ENCODE peak calls at places on chromosomes 3 and 15, in five cellular contexts. U is foreskin keratinocyte, A is cardiac fibroblast, S is tibial artery, I is tibial nerve. F is an unnamed sample.

GRCh38 chr15:63628123-63628822 is 31.1 kb downstream of the FBXL22 start:
- DNase-seq in U (no peak), A (no peak), S (no peak), I (no peak), F (no peak)

GRCh38 chr15:23483821-23484299 is 36.8 kb upstream of the GOLGA6L2 start:
- DNase-seq in U (no peak), A (no peak), S (no peak), I (no peak), F (no peak)

GRCh38 chr3:66195347-66195783 is 25.4 kb upstream of the SLC25A26 start:
- DNase-seq in U (peak), A (peak), S (peak), I (no peak), F (no peak)

GRCh38 chr15:68431037-68431791 is 749 bp downstream of the ITGA11 start:
- DNase-seq in U (no peak), A (peak), S (peak), I (no peak), F (peak)

GRCh38 chr15:34520566-34520965 is 62.9 kb downstream of the GOLGA8B start:
- DNase-seq in U (no peak), A (no peak), S (no peak), I (no peak), F (no peak)

GRCh38 chr15:40106203-40107161 is 2.2 kb downstream of the BMF start:
- DNase-seq in U (peak), A (peak), S (peak), I (peak), F (peak)

GRCh38 chr3:36814071-36814717 is 49.8 kb upstream of the DCLK3 start:
- DNase-seq in U (no peak), A (no peak), S (no peak), I (no peak), F (no peak)

GRCh38 chr3:141366285-141367037 is 1.8 kb upstream of the ZBTB38 start:
- DNase-seq in U (peak), A (peak), S (peak), I (peak), F (peak)

GRCh38 chr3:99706410-99706809 is 68.0 kb downstream of the COL8A1 start:
- DNase-seq in U (no peak), A (no peak), S (no peak), I (no peak), F (no peak)

GRCh38 chr15:33145447-33145846 is 49.1 kb downstream of the FMN1 start:
- DNase-seq in U (peak), A (no peak), S (no peak), I (no peak), F (no peak)

GRCh38 chr15:40425681-40426080 is 15.1 kb upstream of the BAHD1 start:
- DNase-seq in U (no peak), A (no peak), S (no peak), I (no peak), F (no peak)

GRCh38 chr3:189570916-189571315 is 60.3 kb upstream of the TP63 start:
- DNase-seq in U (no peak), A (no peak), S (no peak), I (no peak), F (no peak)

GRCh38 chr15:101710806-101711205 is 13.5 kb downstream of the TARS3 start:
- DNase-seq in U (peak), A (peak), S (no peak), I (no peak), F (no peak)

GRCh38 chr3:21055015-21055414 is 696.0 kb downstream of the ZNF385D start:
- DNase-seq in U (no peak), A (no peak), S (no peak), I (no peak), F (no peak)

GRCh38 chr3:72047472-72047871 is 262.5 kb upstream of the PROK2 start:
- DNase-seq in U (peak), A (peak), S (no peak), I (no peak), F (no peak)

GRCh38 chr3:71208273-71209095 is 375.0 kb downstream of the FOXP1 start:
- DNase-seq in U (no peak), A (peak), S (no peak), I (no peak), F (no peak)

GRCh38 chr3:196499061-196499460 is 4.5 kb downstream of the RNF168 start:
- DNase-seq in U (no peak), A (peak), S (no peak), I (no peak), F (no peak)

GRCh38 chr3:140093742-140094141 is 158.8 kb downstream of the CLSTN2 start:
- DNase-seq in U (peak), A (peak), S (peak), I (peak), F (no peak)

GRCh38 chr3:16816048-16816780 is 68.5 kb upstream of the PLCL2 start:
- DNase-seq in U (peak), A (no peak), S (no peak), I (no peak), F (no peak)

GRCh38 chr3:131338948-131339640 is 42.5 kb upstream of the NUDT16 start:
- DNase-seq in U (no peak), A (peak), S (no peak), I (no peak), F (no peak)

GRCh38 chr3:5188419-5189405 is 1.2 kb downstream of the EDEM1 start:
- DNase-seq in U (peak), A (peak), S (no peak), I (no peak), F (no peak)

GRCh38 chr3:99562990-99563607 is 75.3 kb upstream of the COL8A1 start:
- DNase-seq in U (peak), A (peak), S (no peak), I (no peak), F (no peak)

GRCh38 chr3:118742760-118743159 is 291.9 kb downstream of the IGSF11 start:
- DNase-seq in U (no peak), A (no peak), S (no peak), I (no peak), F (no peak)

GRCh38 chr3:177816667-177817208 is 619.5 kb upstream of the TBL1XR1 start:
- DNase-seq in U (peak), A (peak), S (no peak), I (no peak), F (no peak)

DNA sequence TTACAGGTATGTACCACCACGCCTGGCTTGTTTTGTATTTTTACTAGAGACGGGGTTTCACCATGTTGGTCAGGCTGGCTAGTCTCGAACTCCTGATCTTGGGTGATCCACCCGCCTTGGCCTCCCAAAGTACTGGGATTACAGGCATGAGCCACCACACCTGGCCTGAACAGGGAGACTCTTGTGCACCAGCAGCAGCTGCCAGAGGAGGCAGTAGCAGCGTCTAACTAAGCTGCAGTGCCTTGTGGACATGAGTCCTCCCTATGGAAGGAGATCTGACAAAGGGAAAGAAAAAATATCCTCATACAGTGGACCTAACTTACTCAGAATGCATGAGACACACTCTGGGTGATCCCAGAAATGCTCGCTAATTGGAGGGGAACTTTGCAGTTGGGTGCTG is 36.8 kb upstream of the NEO1 start:
- DNase-seq in U (no peak), A (no peak), S (no peak), I (no peak), F (no peak)
- TF ChIP-seq CTCF in U (no peak), A (no peak), S (no peak), I (no peak), F (no peak)

GRCh38 chr15:66077320-66077663 is 176.3 kb downstream of the MEGF11 start:
- DNase-seq in U (no peak), A (no peak), S (no peak), I (no peak), F (no peak)

GRCh38 chr15:66084704-66085103 is 168.8 kb downstream of the MEGF11 start:
- DNase-seq in U (no peak), A (no peak), S (no peak), I (no peak), F (no peak)

GRCh38 chr15:66078196-66078928 is 175.2 kb downstream of the MEGF11 start:
- DNase-seq in U (no peak), A (no peak), S (no peak), I (no peak), F (no peak)

GRCh38 chr15:66078929-66079275 is 174.6 kb downstream of the MEGF11 start:
- DNase-seq in U (no peak), A (no peak), S (no peak), I (no peak), F (no peak)

DNA sequence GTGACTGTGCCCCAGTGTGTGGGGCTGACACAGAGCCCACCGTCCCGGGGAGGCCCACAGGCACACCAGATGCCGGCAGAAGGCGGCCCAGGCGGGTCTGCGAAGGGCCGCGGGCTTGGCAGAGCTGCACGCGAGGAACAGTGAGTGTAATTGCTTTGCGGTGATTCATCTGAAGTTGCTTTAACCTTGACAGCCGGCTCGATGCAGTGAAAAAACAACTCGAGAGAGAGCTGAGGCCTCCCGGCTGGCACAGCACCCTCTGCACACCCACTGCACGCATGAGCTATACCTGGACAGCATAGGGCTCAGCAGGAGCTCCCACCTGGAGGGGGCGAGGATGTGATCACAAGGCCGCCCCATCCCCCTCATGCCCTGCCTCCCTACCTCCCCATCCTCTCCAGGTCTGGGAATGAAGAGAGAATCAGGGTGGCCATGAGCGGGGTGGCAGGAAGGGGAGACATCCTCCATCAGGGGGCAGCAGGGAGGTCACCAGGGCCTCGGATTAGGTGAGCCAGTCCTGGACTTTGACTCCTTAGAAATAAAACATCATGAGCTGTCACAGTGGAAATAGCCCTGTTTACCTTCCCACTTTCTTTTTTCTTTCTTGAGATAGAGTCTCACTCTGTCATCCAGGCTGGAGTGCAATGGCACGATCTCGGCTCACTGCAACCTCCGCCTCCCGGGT is 172.6 kb downstream of the MEGF11 start:
- DNase-seq in U (peak), A (peak), S (peak), I (no peak), F (no peak)
- TF ChIP-seq CTCF in U (peak), A (no peak), S (no peak), I (no peak), F (no peak)

GRCh38 chr3:43996379-43997301 is 245.0 kb upstream of the TOPAZ1 start:
- DNase-seq in U (peak), A (peak), S (no peak), I (no peak), F (no peak)
- TF ChIP-seq CTCF in U (peak), A (no peak), S (no peak), I (peak), F (no peak)

DNA sequence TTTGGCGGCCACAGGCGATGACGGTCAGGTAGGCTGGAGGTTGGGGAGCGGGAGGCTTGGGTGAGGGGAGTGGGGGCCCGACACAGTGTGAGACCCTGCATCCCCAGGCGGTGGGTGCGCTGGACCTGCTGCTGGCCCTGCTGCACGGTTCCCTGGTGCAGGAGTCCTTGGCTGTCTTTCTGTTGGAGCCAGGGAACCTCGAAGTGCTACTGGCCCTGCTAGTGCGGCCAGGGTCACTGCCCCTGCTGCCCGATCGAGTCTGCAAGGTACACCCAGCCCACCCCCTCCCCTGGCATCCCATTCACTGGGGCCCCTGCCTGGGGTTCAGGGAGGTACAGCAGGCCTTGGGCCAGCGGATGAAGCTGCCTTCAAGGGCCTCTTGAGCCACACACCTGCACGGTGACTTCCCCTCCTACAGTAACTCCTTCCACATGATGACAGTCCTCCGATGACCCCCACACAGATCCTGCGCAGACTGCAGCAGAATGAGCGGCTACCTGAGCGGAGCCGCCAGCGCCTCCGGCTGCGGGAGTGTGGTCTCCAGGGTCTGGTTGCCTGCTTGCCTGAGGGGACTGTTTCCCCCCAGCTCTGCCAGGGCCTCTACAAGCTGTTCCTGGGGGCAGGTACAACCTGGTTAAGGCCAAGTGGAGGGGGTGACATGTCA is 19.5 kb downstream of the NBEAL2 start:
- DNase-seq in U (no peak), A (no peak), S (no peak), I (no peak), F (no peak)
- TF ChIP-seq CTCF in U (no peak), A (no peak), S (no peak), I (peak), F (no peak)

GRCh38 chr3:134854285-134854684 is 59.2 kb downstream of the EPHB1 start:
- DNase-seq in U (no peak), A (no peak), S (no peak), I (no peak), F (no peak)

GRCh38 chr3:134849561-134849960 is 54.5 kb downstream of the EPHB1 start:
- DNase-seq in U (no peak), A (no peak), S (no peak), I (no peak), F (no peak)

GRCh38 chr3:134852132-134852531 is 57.1 kb downstream of the EPHB1 start:
- DNase-seq in U (no peak), A (no peak), S (no peak), I (no peak), F (peak)

GRCh38 chr3:134850761-134851160 is 55.7 kb downstream of the EPHB1 start:
- DNase-seq in U (no peak), A (no peak), S (no peak), I (no peak), F (no peak)

GRCh38 chr3:134852893-134853351 is 57.9 kb downstream of the EPHB1 start:
- DNase-seq in U (no peak), A (no peak), S (no peak), I (no peak), F (no peak)
- TF ChIP-seq CTCF in U (no peak), A (no peak), S (no peak), I (no peak), F (no peak)

DNA sequence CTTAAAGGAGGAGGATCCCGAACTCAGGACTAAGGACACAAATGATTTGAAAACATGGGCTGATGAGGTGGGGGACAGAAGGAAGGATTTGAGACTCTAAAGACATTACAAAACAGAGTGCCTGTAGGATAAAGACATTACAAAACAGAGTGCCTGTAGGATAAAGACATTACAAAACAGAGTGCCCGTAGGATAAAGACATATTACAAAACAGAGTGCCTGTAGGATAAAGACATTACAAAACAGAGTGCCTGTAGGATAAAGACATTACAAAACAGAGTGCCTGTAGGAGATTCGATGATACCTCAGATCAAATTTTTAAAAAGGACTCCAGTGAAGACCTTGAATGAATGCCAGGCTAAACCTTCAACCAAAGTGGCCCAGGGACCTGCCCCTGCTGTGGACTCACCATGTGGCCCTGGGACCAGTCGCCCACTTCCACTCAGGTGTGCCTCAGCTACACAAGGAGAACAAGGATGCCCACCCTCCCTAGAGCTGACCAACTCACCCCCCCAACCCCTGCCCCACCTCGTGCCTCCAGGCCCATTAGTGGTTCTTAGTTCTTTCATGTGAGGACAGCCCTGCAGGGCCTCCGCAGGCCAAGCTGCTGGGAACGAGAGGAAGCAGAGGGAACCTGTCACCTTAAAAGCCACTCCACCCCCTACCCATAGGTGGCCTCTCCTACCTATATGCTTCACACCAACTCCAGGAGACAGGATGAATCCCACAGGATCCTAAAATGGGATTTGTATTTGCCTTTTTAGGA is 59.8 kb downstream of the SH3BP5 start:
- DNase-seq in U (no peak), A (no peak), S (no peak), I (no peak), F (no peak)
- TF ChIP-seq CTCF in U (no peak), A (no peak), S (no peak), I (no peak), F (no peak)

GRCh38 chr15:57892181-57892580 is 173.3 kb downstream of the ALDH1A2 start:
- DNase-seq in U (peak), A (peak), S (no peak), I (no peak), F (no peak)

GRCh38 chr15:57890878-57891277 is 174.6 kb downstream of the ALDH1A2 start:
- DNase-seq in U (no peak), A (no peak), S (no peak), I (no peak), F (no peak)

GRCh38 chr15:57895291-57895690 is 170.2 kb downstream of the ALDH1A2 start:
- DNase-seq in U (no peak), A (no peak), S (no peak), I (no peak), F (no peak)

GRCh38 chr15:57890351-57890750 is 175.2 kb downstream of the ALDH1A2 start:
- DNase-seq in U (peak), A (peak), S (no peak), I (no peak), F (no peak)

DNA sequence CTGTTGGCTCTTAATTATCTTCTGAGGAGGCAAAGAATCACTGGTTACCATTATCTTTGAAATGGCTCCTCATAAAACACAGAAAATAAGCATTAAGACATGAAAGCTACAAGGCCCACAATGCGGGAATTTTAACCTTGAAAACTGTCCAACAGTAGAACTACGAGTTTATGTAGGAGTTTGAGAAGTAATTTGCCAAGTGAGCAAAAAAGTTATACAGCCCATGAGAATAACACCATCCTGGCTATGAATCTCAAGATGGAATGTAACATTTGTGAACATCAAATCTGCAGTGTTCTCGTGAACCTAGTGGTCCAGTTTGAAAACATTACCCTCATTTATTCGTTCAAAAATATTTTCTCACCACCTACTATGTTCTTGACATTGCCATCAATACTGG is 172.4 kb downstream of the ALDH1A2 start:
- DNase-seq in U (no peak), A (no peak), S (no peak), I (no peak), F (no peak)
- TF ChIP-seq CTCF in U (no peak), A (no peak), S (no peak), I (no peak), F (no peak)

DNA sequence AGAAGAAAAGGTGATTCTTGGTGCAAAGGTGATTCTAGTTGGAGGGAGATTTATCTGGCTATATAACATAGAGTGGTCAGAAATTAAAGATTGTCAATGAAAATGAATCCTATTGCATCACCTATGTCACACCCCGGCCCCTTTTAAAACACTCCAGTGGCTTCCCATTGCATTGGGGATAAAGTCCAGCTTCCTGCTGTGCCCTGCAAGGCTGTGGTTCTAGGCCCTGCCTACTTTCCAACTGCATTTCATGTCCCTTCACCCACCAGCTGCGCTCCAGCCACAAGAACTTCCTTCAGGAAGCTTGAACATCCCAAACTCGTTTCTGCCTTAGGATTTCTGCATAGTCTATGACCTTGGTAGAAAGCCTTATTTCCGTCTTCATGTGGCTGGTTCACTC is 118.7 kb upstream of the UMPS start:
- DNase-seq in U (no peak), A (no peak), S (no peak), I (no peak), F (no peak)
- TF ChIP-seq CTCF in U (no peak), A (no peak), S (no peak), I (no peak), F (no peak)

GRCh38 chr3:45055411-45056143 is 29.5 kb downstream of the CLEC3B start:
- DNase-seq in U (peak), A (peak), S (no peak), I (peak), F (no peak)
- TF ChIP-seq CTCF in U (peak), A (no peak), S (peak), I (no peak), F (no peak)

F was measured in upper lobe of left lung.